ENCODE peak calls at places on chromosomes 3 and 15, in four cellular contexts. Y is GM12878, P is HepG2, B is K562. A is an unnamed sample.
A peak's percentile ranks its signal among the peaks of the same experiment; 100 is the strongest.

GRCh38 chr3:59798372-59799086 is 748.7 kb upstream of the CFAP20DC start:
- DNase-seq in Y (no peak), P (peak; percentile 93), B (no peak), A (no peak)

GRCh38 chr3:125107861-125108567 is 52.2 kb upstream of the HEG1 start:
- DNase-seq in Y (peak; percentile 86), P (no peak), B (no peak), A (no peak)

GRCh38 chr3:127389415-127389814 is 101.6 kb upstream of the PRR20G start:
- DNase-seq in Y (no peak), P (no peak), B (no peak), A (no peak)

GRCh38 chr15:80630981-80631380 is 64.1 kb upstream of the ABHD17C start:
- DNase-seq in Y (no peak), P (no peak), B (no peak), A (no peak)

GRCh38 chr3:80733522-80734176 is 965.9 kb upstream of the ROBO1 start:
- DNase-seq in Y (no peak), P (peak; percentile 95), B (peak; percentile 5), A (no peak)

GRCh38 chr15:91099616-91100560 is at the start of gene SV2B:
- DNase-seq in Y (no peak), P (no peak), B (no peak), A (peak; percentile 48)

GRCh38 chr3:37871858-37872257 is 10.2 kb downstream of the CTDSPL start:
- DNase-seq in Y (no peak), P (no peak), B (no peak), A (no peak)

GRCh38 chr3:169686874-169687273 is 23.4 kb upstream of the MECOM start:
- DNase-seq in Y (no peak), P (peak; percentile 71), B (no peak), A (no peak)

GRCh38 chr15:57364282-57365007 is 11.9 kb upstream of the CGNL1 start:
- DNase-seq in Y (no peak), P (peak; percentile 15), B (no peak), A (no peak)

GRCh38 chr3:190003730-190004129 is 117.0 kb downstream of the P3H2 start:
- DNase-seq in Y (no peak), P (no peak), B (no peak), A (peak; percentile 86)

GRCh38 chr15:70870066-70870465 is 16.1 kb upstream of the LARP6 start:
- DNase-seq in Y (no peak), P (no peak), B (no peak), A (no peak)

GRCh38 chr3:123423806-123424205 is 25.1 kb downstream of the ADCY5 start:
- DNase-seq in Y (no peak), P (no peak), B (no peak), A (no peak)

GRCh38 chr3:187748050-187748481 is 2.8 kb upstream of the BCL6 start:
- DNase-seq in Y (no peak), P (peak; percentile 82), B (peak; percentile 76), A (peak; percentile 41)

GRCh38 chr15:50993598-50993997 is 85.1 kb downstream of the AP4E1 start:
- DNase-seq in Y (no peak), P (no peak), B (no peak), A (no peak)

GRCh38 chr3:134839990-134840389 is 44.9 kb downstream of the EPHB1 start:
- DNase-seq in Y (no peak), P (no peak), B (no peak), A (no peak)

GRCh38 chr3:32334675-32335074 is 57.0 kb upstream of the CMTM7 start:
- DNase-seq in Y (no peak), P (no peak), B (peak; percentile 20), A (no peak)

GRCh38 chr3:74434406-74434805 is 180.1 kb downstream of the CNTN3 start:
- DNase-seq in Y (no peak), P (no peak), B (no peak), A (no peak)

DNA sequence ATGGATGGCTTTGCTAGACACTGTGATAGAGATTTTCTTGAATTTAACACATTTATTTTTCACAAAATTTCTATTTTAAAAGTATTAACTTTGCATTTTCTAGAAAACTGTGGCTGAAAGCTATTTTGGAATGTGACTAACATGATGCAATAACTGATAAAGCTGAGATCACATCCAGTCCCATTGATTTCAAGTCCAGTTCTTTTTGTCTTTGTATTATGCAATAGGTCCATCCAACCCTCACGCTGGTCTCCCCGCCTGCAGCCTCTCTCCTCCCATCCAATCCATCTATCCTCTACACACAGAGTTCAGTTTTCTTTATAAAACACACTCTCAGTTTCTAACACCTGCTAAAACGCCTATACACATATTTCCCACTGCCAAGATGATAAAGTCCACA is 178.8 kb downstream of the CNTN3 start:
- DNase-seq in Y (no peak), P (no peak), B (no peak), A (no peak)
- TF ChIP-seq CEBPB in Y (no peak), P (peak; percentile 56), B (no peak), A (no peak)

DNA sequence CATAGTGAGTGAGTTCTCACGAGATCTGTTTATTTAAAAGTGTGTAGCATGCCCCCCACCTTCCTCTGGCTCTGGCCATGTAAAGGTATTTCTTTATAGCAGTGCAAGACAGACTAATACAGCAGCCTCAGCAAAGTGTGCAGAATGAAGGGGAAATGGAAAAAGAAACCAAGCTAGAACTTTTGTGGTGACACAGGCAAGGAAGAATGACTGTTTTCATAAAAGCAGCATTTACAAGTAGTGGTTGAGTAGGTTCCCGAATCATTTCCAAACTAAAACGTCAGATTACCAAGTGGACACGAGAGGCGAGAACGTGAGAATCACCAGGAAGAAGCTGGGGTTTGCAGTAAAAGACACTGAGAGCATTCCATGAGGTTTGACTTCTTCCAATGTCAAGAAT is 100.2 kb upstream of the AKAP13 start:
- DNase-seq in Y (peak; percentile 26), P (no peak), B (no peak), A (no peak)
- TF ChIP-seq RFX5 in Y (no peak), P (no peak), B (no peak), A (no peak)

GRCh38 chr3:98692787-98693473 is 70.2 kb upstream of the ST3GAL6 start:
- DNase-seq in Y (no peak), P (peak; percentile 12), B (no peak), A (no peak)
- TF ChIP-seq REST in Y (no peak), P (no peak), B (no peak), A (no peak)

GRCh38 chr3:46675426-46675825 is 18.1 kb downstream of the ALS2CL start:
- DNase-seq in Y (no peak), P (no peak), B (no peak), A (no peak)
- TF ChIP-seq CEBPB in Y (no peak), P (no peak), B (no peak), A (no peak)

GRCh38 chr3:30984855-30985793 is 90.7 kb upstream of the GADL1 start:
- DNase-seq in Y (no peak), P (no peak), B (no peak), A (peak; percentile 4)
- TF ChIP-seq RFX5 in Y (no peak), P (no peak), B (no peak), A (no peak)

DNA sequence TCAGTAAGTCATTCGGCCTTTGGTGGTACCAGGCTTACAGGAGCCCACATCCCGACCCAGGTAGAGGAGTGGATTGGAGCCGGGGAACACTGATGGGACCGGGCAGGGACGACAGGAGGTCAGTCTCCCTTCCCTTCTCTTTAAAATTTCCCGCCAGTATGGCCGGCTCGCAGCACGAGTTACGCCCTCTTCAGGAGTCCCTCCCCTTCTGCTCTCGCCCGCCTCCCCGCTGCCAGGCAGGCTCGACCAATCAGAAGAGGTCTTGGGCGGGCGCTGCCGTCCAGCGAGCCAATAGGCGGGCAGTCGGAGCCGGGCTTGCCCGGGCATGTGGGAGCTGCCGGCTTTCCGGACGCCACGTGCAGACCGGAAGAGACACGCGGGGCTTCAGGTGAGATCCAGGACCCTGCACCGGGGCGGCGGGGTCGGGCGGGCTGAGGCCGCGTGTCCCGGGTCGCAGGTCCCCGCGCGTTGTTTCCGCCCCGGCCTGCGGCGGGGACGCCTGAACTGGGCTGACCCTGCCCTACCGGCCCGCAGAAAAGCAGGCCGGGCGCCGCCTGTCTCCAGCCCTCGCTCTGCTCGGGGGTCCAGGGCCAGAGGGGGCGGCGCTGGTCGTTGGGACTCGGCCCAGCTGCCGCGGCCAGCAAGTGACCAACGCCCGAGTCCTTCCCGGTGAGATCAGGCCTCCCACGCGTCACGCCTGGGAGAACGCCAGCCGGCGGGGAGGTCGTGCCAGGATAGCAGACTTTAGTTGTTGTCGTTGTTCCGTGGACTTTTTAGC is at the start of gene AEN:
- DNase-seq in Y (peak; percentile 86), P (peak; percentile 92), B (peak; percentile 99), A (peak; percentile 98)
- TF ChIP-seq REST in Y (no peak), P (peak; percentile 37), B (no peak), A (no peak)

GRCh38 chr3:186538779-186539178 is 5.4 kb downstream of the CRYGS start:
- DNase-seq in Y (peak; percentile 59), P (no peak), B (no peak), A (no peak)

GRCh38 chr3:186536883-186537553 is 7.2 kb downstream of the CRYGS start:
- DNase-seq in Y (no peak), P (no peak), B (no peak), A (no peak)

GRCh38 chr3:186544281-186544680 is at the start of gene CRYGS:
- DNase-seq in Y (no peak), P (no peak), B (no peak), A (no peak)

DNA sequence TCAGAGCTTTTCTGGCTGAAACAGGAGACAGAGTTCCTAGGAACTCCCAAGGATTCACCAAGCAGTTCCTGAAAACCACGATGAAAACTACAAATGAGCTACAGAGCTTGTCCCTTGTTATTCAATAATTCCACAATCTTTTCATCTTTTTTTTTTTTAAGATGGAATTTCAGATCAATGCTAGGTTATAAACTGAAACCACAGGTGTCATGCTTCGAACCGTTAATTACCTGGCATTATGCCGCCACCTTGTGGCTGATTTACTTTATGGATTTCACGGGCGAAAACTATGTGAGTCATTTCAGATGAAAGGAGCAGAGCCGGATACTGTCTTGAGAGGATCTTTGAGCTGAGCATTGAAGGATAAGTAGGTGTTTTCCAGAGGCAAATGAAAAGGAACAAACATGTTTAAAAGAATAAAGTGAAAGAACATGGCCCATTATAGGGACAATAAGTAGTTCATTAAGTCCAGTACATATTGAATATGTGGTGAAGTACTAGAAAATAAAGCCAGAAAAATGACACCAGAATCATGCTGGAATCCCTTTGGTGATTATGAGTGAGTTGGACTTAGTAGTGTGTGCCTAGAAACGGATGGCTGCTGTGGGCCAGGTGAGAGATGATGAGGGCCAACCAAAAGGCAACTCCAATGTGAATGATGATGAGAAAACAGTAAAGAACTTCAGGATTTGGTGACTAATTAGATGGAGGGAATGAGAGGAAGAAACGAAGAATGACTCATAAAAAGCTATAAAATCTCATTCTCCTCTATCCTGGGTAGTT is 3.5 kb downstream of the CRYGS start:
- DNase-seq in Y (peak; percentile 76), P (peak; percentile 70), B (peak; percentile 58), A (peak; percentile 52)
- TF ChIP-seq CEBPB in Y (no peak), P (no peak), B (no peak), A (no peak)

A was measured in A549.